ENCODE peak calls at places on chromosomes 6 and 20, in seven cellular contexts. One of them, this sample, is unnamed.

GRCh38 chr6:26240981-26241770 is 123.8 kb upstream of the BTN3A2 start:
- DNase-seq in frontal cortex: no peak
- DNase-seq in hypothalamus: no peak
- DNase-seq in effector memory CD8-positive, alpha-beta T cell: peak; percentile 49
- DNase-seq in substantia nigra: no peak
- DNase-seq in stimulated activated naive CD8-positive, alpha-beta T cell treated with anti-CD3 and anti-CD28 coated beads, Interleukin-15, Interleukin-2, amounts not matched to agents 100 U/mL and 50 U/mL, for 24 hours: peak; percentile 76
- DNase-seq in astrocyte of the cerebellum: peak; percentile 60
- DNase-seq in this sample: no peak

GRCh38 chr6:122007366-122007765 is 392.1 kb upstream of the HSF2 start:
- DNase-seq in frontal cortex: no peak
- DNase-seq in hypothalamus: no peak
- DNase-seq in effector memory CD8-positive, alpha-beta T cell: no peak
- DNase-seq in substantia nigra: no peak
- DNase-seq in stimulated activated naive CD8-positive, alpha-beta T cell treated with anti-CD3 and anti-CD28 coated beads, Interleukin-15, Interleukin-2, amounts not matched to agents 100 U/mL and 50 U/mL, for 24 hours: no peak
- DNase-seq in astrocyte of the cerebellum: peak; percentile 91
- DNase-seq in this sample: no peak

GRCh38 chr6:27966044-27966443 is 9.0 kb downstream of the OR2B6 start:
- DNase-seq in frontal cortex: no peak
- DNase-seq in hypothalamus: no peak
- DNase-seq in effector memory CD8-positive, alpha-beta T cell: no peak
- DNase-seq in substantia nigra: no peak
- DNase-seq in stimulated activated naive CD8-positive, alpha-beta T cell treated with anti-CD3 and anti-CD28 coated beads, Interleukin-15, Interleukin-2, amounts not matched to agents 100 U/mL and 50 U/mL, for 24 hours: no peak
- DNase-seq in astrocyte of the cerebellum: no peak
- DNase-seq in this sample: no peak

GRCh38 chr6:105015482-105015881 is 58.6 kb downstream of the LIN28B start:
- DNase-seq in frontal cortex: no peak
- DNase-seq in hypothalamus: no peak
- DNase-seq in effector memory CD8-positive, alpha-beta T cell: no peak
- DNase-seq in substantia nigra: no peak
- DNase-seq in stimulated activated naive CD8-positive, alpha-beta T cell treated with anti-CD3 and anti-CD28 coated beads, Interleukin-15, Interleukin-2, amounts not matched to agents 100 U/mL and 50 U/mL, for 24 hours: no peak
- DNase-seq in astrocyte of the cerebellum: peak; percentile 69
- DNase-seq in this sample: no peak

GRCh38 chr6:11522819-11523218 is 14.7 kb upstream of the TMEM170B start:
- DNase-seq in frontal cortex: no peak
- DNase-seq in hypothalamus: no peak
- DNase-seq in effector memory CD8-positive, alpha-beta T cell: no peak
- DNase-seq in substantia nigra: no peak
- DNase-seq in stimulated activated naive CD8-positive, alpha-beta T cell treated with anti-CD3 and anti-CD28 coated beads, Interleukin-15, Interleukin-2, amounts not matched to agents 100 U/mL and 50 U/mL, for 24 hours: no peak
- DNase-seq in astrocyte of the cerebellum: no peak
- DNase-seq in this sample: no peak

GRCh38 chr6:32050562-32050961 is 12.3 kb downstream of the CYP21A2 start:
- DNase-seq in frontal cortex: no peak
- DNase-seq in hypothalamus: no peak
- DNase-seq in effector memory CD8-positive, alpha-beta T cell: no peak
- DNase-seq in substantia nigra: no peak
- DNase-seq in stimulated activated naive CD8-positive, alpha-beta T cell treated with anti-CD3 and anti-CD28 coated beads, Interleukin-15, Interleukin-2, amounts not matched to agents 100 U/mL and 50 U/mL, for 24 hours: no peak
- DNase-seq in astrocyte of the cerebellum: no peak
- DNase-seq in this sample: no peak

GRCh38 chr6:32965901-32966300 is 2.5 kb upstream of the BRD2 start:
- DNase-seq in frontal cortex: no peak
- DNase-seq in hypothalamus: no peak
- DNase-seq in effector memory CD8-positive, alpha-beta T cell: no peak
- DNase-seq in substantia nigra: no peak
- DNase-seq in stimulated activated naive CD8-positive, alpha-beta T cell treated with anti-CD3 and anti-CD28 coated beads, Interleukin-15, Interleukin-2, amounts not matched to agents 100 U/mL and 50 U/mL, for 24 hours: no peak
- DNase-seq in astrocyte of the cerebellum: no peak
- DNase-seq in this sample: no peak

GRCh38 chr20:59082981-59083380 is 40.4 kb upstream of the PRELID3B start:
- DNase-seq in frontal cortex: no peak
- DNase-seq in hypothalamus: no peak
- DNase-seq in effector memory CD8-positive, alpha-beta T cell: no peak
- DNase-seq in substantia nigra: no peak
- DNase-seq in stimulated activated naive CD8-positive, alpha-beta T cell treated with anti-CD3 and anti-CD28 coated beads, Interleukin-15, Interleukin-2, amounts not matched to agents 100 U/mL and 50 U/mL, for 24 hours: no peak
- DNase-seq in astrocyte of the cerebellum: no peak
- DNase-seq in this sample: no peak

GRCh38 chr6:43917878-43918382 is 147.9 kb downstream of the VEGFA start:
- DNase-seq in frontal cortex: no peak
- DNase-seq in hypothalamus: no peak
- DNase-seq in effector memory CD8-positive, alpha-beta T cell: no peak
- DNase-seq in substantia nigra: no peak
- DNase-seq in stimulated activated naive CD8-positive, alpha-beta T cell treated with anti-CD3 and anti-CD28 coated beads, Interleukin-15, Interleukin-2, amounts not matched to agents 100 U/mL and 50 U/mL, for 24 hours: no peak
- DNase-seq in astrocyte of the cerebellum: no peak
- DNase-seq in this sample: no peak

This sample was measured in head of caudate nucleus.